ENCODE peak calls at places on chromosome X, in eight cellular contexts. J is AG04450, T is upper lobe of right lung, W is gastrocnemius medialis, V is dorsolateral prefrontal cortex, C is fibroblast of lung, Z is H9, E is upper lobe of left lung. S is an unnamed sample. For H3K27me3, the result is how much of the 10 kb centered on the place peaks cover.

GRCh38 chrX:153448556-153449280 is 2.9 kb upstream of the TREX2 start:
- DNase-seq in C (no peak), W (no peak), T (no peak), V (no peak), Z (no peak), J (no peak), E (no peak), S (no peak)

GRCh38 chrX:155535866-155536265 is 76.9 kb downstream of the TMLHE start:
- DNase-seq in Z (no peak), T (no peak), E (no peak), J (no peak), W (no peak), V (no peak), C (no peak), S (no peak)

GRCh38 chrX:69070949-69071650 is 94.2 kb downstream of the PJA1 start:
- DNase-seq in C (no peak), V (no peak), J (no peak), T (no peak), Z (no peak), E (no peak), W (peak), S (peak)

GRCh38 chrX:10444204-10444603 is 176.2 kb downstream of the MID1 start:
- DNase-seq in V (no peak), W (no peak), J (no peak), E (no peak), T (no peak), C (no peak), Z (no peak), S (no peak)

GRCh38 chrX:42025861-42026260 is 102.5 kb upstream of the CASK start:
- DNase-seq in T (no peak), J (no peak), W (no peak), C (no peak), V (no peak), Z (no peak), E (no peak), S (no peak)

GRCh38 chrX:148647666-148648065 is 147.2 kb downstream of the AFF2 start:
- DNase-seq in C (no peak), W (no peak), J (no peak), E (no peak), T (no peak), Z (no peak), V (no peak), S (no peak)

GRCh38 chrX:24294619-24295018 is 19.2 kb downstream of the SUPT20HL2 start:
- DNase-seq in J (no peak), Z (peak), E (no peak), C (no peak), W (no peak), T (no peak), V (peak), S (no peak)

GRCh38 chrX:103756736-103757135 is 19.9 kb upstream of the PLP1 start:
- DNase-seq in J (no peak), V (no peak), Z (no peak), W (no peak), E (no peak), C (no peak), T (no peak), S (no peak)

GRCh38 chrX:134171661-134172587 is 65.1 kb upstream of the CCDC160 start:
- DNase-seq in W (no peak), Z (peak), E (peak), V (peak), T (peak), C (peak), J (no peak), S (no peak)

GRCh38 chrX:68209008-68209407 is 224.3 kb downstream of the OPHN1 start:
- DNase-seq in C (no peak), V (no peak), Z (no peak), W (no peak), E (no peak), J (no peak), T (no peak), S (no peak)

DNA sequence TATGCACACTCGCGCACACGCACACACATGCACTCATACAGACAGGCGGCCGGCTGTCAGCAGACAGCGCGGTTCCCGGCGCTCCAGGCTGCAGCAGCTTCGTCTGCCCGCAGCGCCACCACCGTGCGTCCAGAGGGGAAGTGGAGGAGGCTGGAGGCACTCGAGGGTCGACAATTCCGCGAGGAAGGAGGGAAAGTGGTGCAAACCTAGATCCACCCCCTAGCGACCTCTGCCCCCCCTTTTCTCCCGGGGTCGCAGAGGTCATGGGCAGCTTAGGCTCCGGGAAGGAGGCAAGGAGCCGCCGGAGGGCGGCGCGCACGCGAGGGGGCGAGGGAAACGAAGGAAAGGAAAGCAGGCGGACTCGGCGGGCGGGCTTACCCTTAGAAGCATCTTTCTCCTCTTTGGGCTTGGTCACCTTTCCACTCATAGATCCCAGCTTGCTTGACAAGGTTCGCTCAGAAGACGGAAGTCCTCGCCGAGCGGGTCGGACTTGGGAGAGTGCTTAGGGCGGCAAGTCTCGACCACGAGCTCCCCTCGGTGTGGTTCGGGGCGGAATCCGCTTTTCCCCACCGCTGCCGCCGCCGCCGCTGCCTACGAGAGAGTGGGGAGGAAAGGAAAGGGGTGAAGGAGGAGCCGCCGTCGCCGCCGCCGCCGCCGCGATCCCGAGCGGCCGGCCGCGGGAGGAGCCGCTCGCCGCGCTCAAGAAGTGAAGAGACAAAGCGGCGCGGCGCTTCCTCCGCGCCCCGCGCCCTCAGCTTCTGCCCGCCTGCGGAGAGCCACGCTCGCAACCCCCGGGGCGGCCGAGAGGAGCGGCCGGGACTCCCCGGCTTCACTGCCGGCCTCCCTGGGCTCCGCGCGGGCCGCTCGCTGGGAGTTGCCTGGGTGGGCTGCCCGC is 326.6 kb upstream of the F9 start:
- DNase-seq in J (no peak), T (peak), V (no peak), Z (no peak), E (peak), C (no peak), W (no peak), S (no peak)
- H3K27ac ChIP-seq in J (no peak), T (no peak), V (no peak), Z (no peak), E (no peak), C (no peak), W (peak), S (no peak)

DNA sequence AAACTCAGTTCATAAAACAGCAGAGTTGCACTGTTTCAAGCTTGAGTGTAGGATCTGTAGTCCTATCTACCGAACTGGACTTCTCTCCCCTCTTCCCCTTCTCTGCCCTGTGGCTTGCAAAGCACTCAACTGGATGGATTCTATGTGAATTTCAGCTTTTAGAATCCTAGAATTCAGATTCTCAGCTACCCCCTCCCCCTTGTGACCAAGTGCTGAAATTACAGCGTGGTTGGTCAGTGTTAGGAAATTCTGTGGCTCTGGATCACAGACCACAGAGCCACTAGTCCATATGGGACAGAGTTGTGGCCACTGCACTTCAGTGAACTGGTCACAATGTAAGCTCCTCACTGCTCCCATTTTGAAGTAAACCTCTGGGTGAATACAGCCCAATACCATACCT is 64.6 kb upstream of the TRPC5 start:
- DNase-seq in E (no peak), T (no peak), V (peak), Z (peak), C (no peak), W (no peak), J (no peak), S (no peak)
- TF ChIP-seq CTCF in E (peak), T (peak), V (peak), Z (peak), C (peak), W (no peak), J (peak), S (no peak)

DNA sequence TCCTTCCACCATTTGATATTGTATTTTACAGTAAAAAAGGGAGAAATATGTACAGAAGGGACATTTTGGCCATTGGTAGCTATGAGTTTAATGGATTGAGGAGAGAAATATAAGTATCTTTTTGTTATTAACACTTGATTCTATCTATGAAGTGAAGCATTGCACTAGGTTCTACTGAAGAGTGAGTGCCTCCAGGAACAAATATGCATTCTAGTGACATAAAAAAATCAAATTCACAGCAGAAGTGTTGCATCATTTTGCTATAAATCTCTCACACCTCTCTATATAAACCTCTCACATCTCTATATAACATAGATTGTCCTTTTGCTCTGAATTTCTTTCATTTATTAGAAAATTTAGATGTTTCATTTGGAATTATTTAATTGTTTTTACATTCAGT is 425 bp downstream of the SYTL5 start:
- DNase-seq in V (no peak), C (no peak), E (no peak), T (no peak), Z (no peak), J (no peak), W (no peak), S (no peak)
- H3K27me3 ChIP-seq in V (under half), C (under half), E (under half), T (under half), Z (under half), J (under half), W (under half), S (under half)

DNA sequence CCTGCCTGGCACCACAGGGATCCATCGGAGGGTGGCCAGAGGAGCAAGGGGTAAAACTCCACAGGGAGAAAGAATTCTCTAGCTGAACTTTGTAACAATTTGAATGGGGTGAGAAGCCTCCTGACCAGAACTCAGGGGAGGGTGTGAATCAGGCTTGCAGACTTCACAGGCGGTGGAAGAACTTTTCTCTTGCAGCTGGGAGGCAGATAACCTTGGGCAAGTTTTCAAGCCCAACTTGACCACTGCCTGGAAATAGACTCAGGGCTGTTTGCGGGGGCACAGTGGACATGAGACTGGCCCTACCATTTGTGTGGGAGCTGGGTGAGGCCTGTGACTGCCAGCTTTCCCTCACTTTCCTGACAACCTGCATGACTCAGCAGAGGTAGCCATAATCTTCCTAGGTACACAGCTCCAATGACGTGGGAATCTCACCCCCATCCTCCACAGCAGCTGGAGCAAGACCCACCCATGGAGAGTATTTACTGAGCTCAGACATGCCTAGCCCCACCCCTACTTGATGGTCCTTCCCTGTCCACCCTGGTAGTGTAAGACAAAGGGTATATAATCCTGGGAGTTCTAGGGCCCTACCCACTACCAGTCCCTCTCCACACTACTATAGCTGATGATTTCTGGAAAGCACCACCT is 210.0 kb upstream of the AGTR2 start:
- DNase-seq in Z (no peak), C (no peak), V (no peak), T (no peak), W (no peak), J (no peak), E (no peak), S (no peak)
- H3K27ac ChIP-seq in Z (no peak), C (no peak), V (no peak), T (no peak), W (no peak), J (no peak), E (no peak), S (no peak)

GRCh38 chrX:413322-414201 is 26.9 kb upstream of the PPP2R3B start:
- DNase-seq in T (no peak), E (no peak), J (no peak), Z (peak), C (no peak), V (no peak), W (peak), S (no peak)
- TF ChIP-seq CTCF in T (no peak), E (no peak), J (peak), Z (peak), C (no peak), V (no peak), W (peak), S (peak)

GRCh38 chrX:78237127-78237526 is 90.3 kb downstream of the CYSLTR1 start:
- DNase-seq in V (no peak), J (no peak), E (no peak), W (no peak), Z (no peak), T (no peak), C (no peak), S (no peak)
- H3K27me3 ChIP-seq in V (under half), J (under half), E (under half), W (under half), Z (under half), T (under half), C (under half), S (under half)

DNA sequence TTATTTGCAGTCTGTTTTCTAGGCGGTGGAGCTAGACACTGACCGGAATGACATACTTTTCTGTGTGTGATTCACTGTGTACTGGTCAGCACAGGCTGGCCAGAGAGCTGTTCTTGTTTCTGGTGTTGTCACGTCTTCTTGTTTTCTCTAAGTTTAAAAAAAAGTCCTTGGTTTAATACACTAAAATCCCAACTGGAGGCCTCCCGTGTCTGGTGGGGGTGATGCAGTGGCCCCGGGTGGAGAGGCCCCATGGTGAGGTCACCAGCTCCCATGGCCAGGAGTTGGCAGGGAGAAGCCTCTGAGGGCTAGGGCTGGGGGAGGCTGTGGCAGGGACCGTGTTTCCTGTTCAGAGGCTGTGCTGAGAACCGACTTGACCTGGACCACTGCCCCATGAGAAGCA is 3.8 kb downstream of the SMIM10L2A start:
- DNase-seq in C (no peak), W (no peak), J (no peak), V (no peak), Z (no peak), E (no peak), T (no peak), S (no peak)
- H3K27ac ChIP-seq in C (no peak), W (no peak), J (no peak), V (no peak), Z (no peak), E (no peak), T (no peak), S (no peak)